ENCODE peak calls at places on chromosomes 5 and 9, in seven cellular contexts. One of them, this sample, is unnamed.

GRCh38 chr5:145775893-145776444 is 59.2 kb downstream of the PRELID2 start:
- DNase-seq in AG04450: peak
- DNase-seq in GM20000: no peak
- DNase-seq in epithelial cell of esophagus: peak
- DNase-seq in ovary: peak
- DNase-seq in WTC11: no peak
- DNase-seq in spleen: no peak
- DNase-seq in this sample: no peak

GRCh38 chr5:10599828-10600227 is 36.0 kb downstream of the ANKRD33B start:
- DNase-seq in AG04450: no peak
- DNase-seq in GM20000: no peak
- DNase-seq in epithelial cell of esophagus: peak
- DNase-seq in ovary: no peak
- DNase-seq in WTC11: no peak
- DNase-seq in spleen: no peak
- DNase-seq in this sample: no peak

GRCh38 chr5:115844321-115844817 is 2.6 kb downstream of the AP3S1 start:
- DNase-seq in AG04450: no peak
- DNase-seq in GM20000: no peak
- DNase-seq in epithelial cell of esophagus: no peak
- DNase-seq in ovary: no peak
- DNase-seq in WTC11: no peak
- DNase-seq in spleen: no peak
- DNase-seq in this sample: no peak

GRCh38 chr9:37422289-37423104 is at the start of gene GRHPR:
- DNase-seq in AG04450: no peak
- DNase-seq in GM20000: peak
- DNase-seq in epithelial cell of esophagus: peak
- DNase-seq in ovary: peak
- DNase-seq in WTC11: peak
- DNase-seq in spleen: peak
- DNase-seq in this sample: peak

GRCh38 chr5:30698217-30698616 is 495.3 kb upstream of the CDH6 start:
- DNase-seq in AG04450: no peak
- DNase-seq in GM20000: no peak
- DNase-seq in epithelial cell of esophagus: no peak
- DNase-seq in ovary: no peak
- DNase-seq in WTC11: no peak
- DNase-seq in spleen: no peak
- DNase-seq in this sample: no peak

GRCh38 chr5:179171816-179172745 is 111.9 kb downstream of the ZNF354C start:
- DNase-seq in AG04450: no peak
- DNase-seq in GM20000: no peak
- DNase-seq in epithelial cell of esophagus: no peak
- DNase-seq in ovary: no peak
- DNase-seq in WTC11: no peak
- DNase-seq in spleen: peak
- DNase-seq in this sample: no peak

GRCh38 chr9:4344946-4345345 is 45.1 kb upstream of the GLIS3 start:
- DNase-seq in AG04450: no peak
- DNase-seq in GM20000: no peak
- DNase-seq in epithelial cell of esophagus: peak
- DNase-seq in ovary: no peak
- DNase-seq in WTC11: no peak
- DNase-seq in spleen: no peak
- DNase-seq in this sample: no peak

GRCh38 chr5:163306421-163306820 is 131.0 kb upstream of the CCNG1 start:
- DNase-seq in AG04450: no peak
- DNase-seq in GM20000: no peak
- DNase-seq in epithelial cell of esophagus: peak
- DNase-seq in ovary: no peak
- DNase-seq in WTC11: no peak
- DNase-seq in spleen: no peak
- DNase-seq in this sample: no peak

GRCh38 chr9:71179183-71179582 is 57.8 kb upstream of the TRPM3 start:
- DNase-seq in AG04450: no peak
- DNase-seq in GM20000: no peak
- DNase-seq in epithelial cell of esophagus: no peak
- DNase-seq in ovary: no peak
- DNase-seq in WTC11: no peak
- DNase-seq in spleen: no peak
- DNase-seq in this sample: no peak

GRCh38 chr9:84773023-84773422 is 103.5 kb downstream of the NTRK2 start:
- DNase-seq in AG04450: no peak
- DNase-seq in GM20000: no peak
- DNase-seq in epithelial cell of esophagus: peak
- DNase-seq in ovary: no peak
- DNase-seq in WTC11: no peak
- DNase-seq in spleen: no peak
- DNase-seq in this sample: no peak

GRCh38 chr9:82271099-82271498 is 282.5 kb downstream of the SPATA31D1 start:
- DNase-seq in AG04450: peak
- DNase-seq in GM20000: no peak
- DNase-seq in epithelial cell of esophagus: peak
- DNase-seq in ovary: no peak
- DNase-seq in WTC11: no peak
- DNase-seq in spleen: no peak
- DNase-seq in this sample: no peak

GRCh38 chr9:68492801-68493200 is 47.9 kb downstream of the TMEM252 start:
- DNase-seq in AG04450: no peak
- DNase-seq in GM20000: no peak
- DNase-seq in epithelial cell of esophagus: no peak
- DNase-seq in ovary: no peak
- DNase-seq in WTC11: no peak
- DNase-seq in spleen: no peak
- DNase-seq in this sample: no peak

GRCh38 chr5:97111612-97112011 is 30.8 kb downstream of the LIX1 start:
- DNase-seq in AG04450: no peak
- DNase-seq in GM20000: no peak
- DNase-seq in epithelial cell of esophagus: no peak
- DNase-seq in ovary: no peak
- DNase-seq in WTC11: no peak
- DNase-seq in spleen: no peak
- DNase-seq in this sample: no peak

GRCh38 chr5:17178316-17178715 is 39.1 kb upstream of the BASP1 start:
- DNase-seq in AG04450: no peak
- DNase-seq in GM20000: no peak
- DNase-seq in epithelial cell of esophagus: no peak
- DNase-seq in ovary: no peak
- DNase-seq in WTC11: no peak
- DNase-seq in spleen: no peak
- DNase-seq in this sample: no peak

GRCh38 chr5:17182966-17183365 is 34.5 kb upstream of the BASP1 start:
- DNase-seq in AG04450: no peak
- DNase-seq in GM20000: no peak
- DNase-seq in epithelial cell of esophagus: no peak
- DNase-seq in ovary: no peak
- DNase-seq in WTC11: no peak
- DNase-seq in spleen: no peak
- DNase-seq in this sample: no peak

GRCh38 chr5:17180330-17180843 is 37.0 kb upstream of the BASP1 start:
- DNase-seq in AG04450: no peak
- DNase-seq in GM20000: no peak
- DNase-seq in epithelial cell of esophagus: peak
- DNase-seq in ovary: no peak
- DNase-seq in WTC11: no peak
- DNase-seq in spleen: no peak
- DNase-seq in this sample: no peak

GRCh38 chr5:17182494-17182893 is 34.9 kb upstream of the BASP1 start:
- DNase-seq in AG04450: no peak
- DNase-seq in GM20000: no peak
- DNase-seq in epithelial cell of esophagus: peak
- DNase-seq in ovary: no peak
- DNase-seq in WTC11: no peak
- DNase-seq in spleen: no peak
- DNase-seq in this sample: no peak

GRCh38 chr5:17180957-17181723 is 36.3 kb upstream of the BASP1 start:
- DNase-seq in AG04450: peak
- DNase-seq in GM20000: no peak
- DNase-seq in epithelial cell of esophagus: peak
- DNase-seq in ovary: no peak
- DNase-seq in WTC11: no peak
- DNase-seq in spleen: no peak
- DNase-seq in this sample: no peak
- TF ChIP-seq CTCF in AG04450: no peak
- TF ChIP-seq CTCF in GM20000: no peak
- TF ChIP-seq CTCF in epithelial cell of esophagus: no peak
- TF ChIP-seq CTCF in ovary: no peak
- TF ChIP-seq CTCF in WTC11: no peak
- TF ChIP-seq CTCF in spleen: no peak
- TF ChIP-seq CTCF in this sample: no peak

DNA sequence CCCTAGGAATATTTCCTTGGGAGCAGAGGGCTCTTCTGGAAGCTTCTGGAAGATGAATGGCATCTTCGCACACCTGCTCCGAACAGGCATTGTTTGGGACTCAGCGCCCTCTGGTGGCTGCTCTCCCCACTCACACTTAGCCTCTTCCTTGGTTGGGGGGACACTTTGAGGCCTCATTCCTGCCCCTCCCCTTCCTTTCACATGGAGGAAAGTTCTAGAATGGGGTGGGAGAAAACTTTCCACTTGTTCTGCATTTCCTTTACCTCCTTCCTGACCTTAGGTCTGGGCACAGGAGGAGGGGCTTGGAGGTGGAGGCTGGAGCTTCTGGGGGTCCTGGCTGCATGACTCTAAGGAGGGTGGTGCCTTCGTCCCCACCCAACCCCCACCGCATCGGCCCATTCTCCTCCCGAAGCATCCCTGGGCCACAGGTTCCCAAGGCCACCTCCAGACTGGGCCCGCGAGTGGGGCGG is 19.3 kb upstream of the SMIM32 start:
- DNase-seq in AG04450: no peak
- DNase-seq in GM20000: peak
- DNase-seq in epithelial cell of esophagus: peak
- DNase-seq in ovary: peak
- DNase-seq in WTC11: peak
- DNase-seq in spleen: peak
- DNase-seq in this sample: peak
- TF ChIP-seq CTCF in AG04450: peak
- TF ChIP-seq CTCF in GM20000: peak
- TF ChIP-seq CTCF in epithelial cell of esophagus: peak
- TF ChIP-seq CTCF in ovary: peak
- TF ChIP-seq CTCF in WTC11: peak
- TF ChIP-seq CTCF in spleen: peak
- TF ChIP-seq CTCF in this sample: peak

GRCh38 chr5:142012186-142012785 is 541 bp downstream of the GNPDA1 start:
- DNase-seq in AG04450: no peak
- DNase-seq in GM20000: no peak
- DNase-seq in epithelial cell of esophagus: peak
- DNase-seq in ovary: peak
- DNase-seq in WTC11: peak
- DNase-seq in spleen: peak
- DNase-seq in this sample: no peak
- TF ChIP-seq CTCF in AG04450: peak
- TF ChIP-seq CTCF in GM20000: peak
- TF ChIP-seq CTCF in epithelial cell of esophagus: peak
- TF ChIP-seq CTCF in ovary: no peak
- TF ChIP-seq CTCF in WTC11: peak
- TF ChIP-seq CTCF in spleen: peak
- TF ChIP-seq CTCF in this sample: peak

GRCh38 chr9:18202924-18203323 is 271.0 kb upstream of the ADAMTSL1 start:
- DNase-seq in AG04450: no peak
- DNase-seq in GM20000: no peak
- DNase-seq in epithelial cell of esophagus: no peak
- DNase-seq in ovary: no peak
- DNase-seq in WTC11: no peak
- DNase-seq in spleen: no peak
- DNase-seq in this sample: no peak

GRCh38 chr9:18207735-18208134 is 266.2 kb upstream of the ADAMTSL1 start:
- DNase-seq in AG04450: no peak
- DNase-seq in GM20000: no peak
- DNase-seq in epithelial cell of esophagus: no peak
- DNase-seq in ovary: no peak
- DNase-seq in WTC11: no peak
- DNase-seq in spleen: no peak
- DNase-seq in this sample: no peak

DNA sequence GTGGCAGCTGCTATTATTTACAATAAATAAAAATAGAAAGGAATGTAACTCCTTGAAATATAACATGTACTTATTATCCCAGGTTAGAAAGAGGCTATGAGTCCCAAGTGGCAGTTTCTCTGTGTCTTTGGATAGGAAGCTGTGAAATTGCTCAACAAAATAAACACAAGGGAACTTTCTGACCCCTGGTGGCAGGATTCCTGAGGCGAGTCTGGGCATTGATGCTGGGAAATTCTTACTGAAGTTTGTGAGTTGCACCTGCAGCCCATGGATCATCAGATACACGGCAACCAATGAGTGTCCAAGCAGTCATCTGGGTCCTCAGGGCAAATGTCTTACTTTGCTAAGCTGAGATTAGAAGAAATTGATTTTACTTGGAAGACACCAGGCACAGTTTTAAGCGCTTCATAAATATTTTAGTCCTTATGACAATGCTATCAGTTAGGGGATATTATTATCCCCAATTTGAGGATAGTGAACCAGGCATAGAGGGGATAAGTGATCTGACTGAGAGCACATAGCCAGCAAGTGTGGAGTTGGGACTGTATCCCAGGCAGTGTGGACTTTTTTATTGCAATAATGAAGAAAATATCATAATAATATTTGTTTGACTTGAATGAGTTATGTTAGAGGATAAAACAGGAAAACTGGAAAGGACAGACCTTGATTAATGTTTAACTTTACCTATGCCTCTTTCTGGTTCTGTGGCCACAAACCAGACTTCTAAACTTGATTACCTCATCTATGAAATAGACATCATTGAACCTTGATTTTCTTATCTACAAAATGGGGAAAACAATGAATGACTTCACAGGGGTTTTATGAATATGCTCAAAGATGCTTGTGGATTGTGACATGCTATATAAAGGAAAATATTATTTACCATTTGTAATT is 265.5 kb upstream of the ADAMTSL1 start:
- DNase-seq in AG04450: no peak
- DNase-seq in GM20000: no peak
- DNase-seq in epithelial cell of esophagus: peak
- DNase-seq in ovary: peak
- DNase-seq in WTC11: peak
- DNase-seq in spleen: no peak
- DNase-seq in this sample: no peak
- TF ChIP-seq CTCF in AG04450: peak
- TF ChIP-seq CTCF in GM20000: no peak
- TF ChIP-seq CTCF in epithelial cell of esophagus: peak
- TF ChIP-seq CTCF in ovary: peak
- TF ChIP-seq CTCF in WTC11: peak
- TF ChIP-seq CTCF in spleen: peak
- TF ChIP-seq CTCF in this sample: no peak

GRCh38 chr5:157855404-157855994 is 3.4 kb downstream of the CLINT1 start:
- DNase-seq in AG04450: peak
- DNase-seq in GM20000: no peak
- DNase-seq in epithelial cell of esophagus: peak
- DNase-seq in ovary: peak
- DNase-seq in WTC11: peak
- DNase-seq in spleen: no peak
- DNase-seq in this sample: no peak
- TF ChIP-seq CTCF in AG04450: peak
- TF ChIP-seq CTCF in GM20000: peak
- TF ChIP-seq CTCF in epithelial cell of esophagus: peak
- TF ChIP-seq CTCF in ovary: peak
- TF ChIP-seq CTCF in WTC11: peak
- TF ChIP-seq CTCF in spleen: peak
- TF ChIP-seq CTCF in this sample: peak

This sample was measured in GM13976.